ENCODE peak calls at places on chromosomes 1 and 21, in five cellular contexts. I is GM03348, O is DMS153, Y is HT1080, B is NCI-H1105. R is an unnamed sample.

GRCh38 chr1:93576346-93576745 is 105.3 kb downstream of the BCAR3 start:
- DNase-seq in I (no peak), O (peak; percentile 21), Y (no peak), B (peak; percentile 36), R (no peak)

GRCh38 chr1:91120421-91120820 is 98.6 kb upstream of the ZNF644 start:
- DNase-seq in I (no peak), O (no peak), Y (no peak), B (no peak), R (no peak)

GRCh38 chr21:35855463-35855862 is 204.9 kb downstream of the SETD4 start:
- DNase-seq in I (no peak), O (no peak), Y (no peak), B (no peak), R (no peak)

GRCh38 chr1:32539584-32540571 is 651 bp downstream of the ZBTB8A start:
- DNase-seq in I (peak; percentile 83), O (peak; percentile 42), Y (peak; percentile 26), B (peak; percentile 55), R (peak; percentile 9)

GRCh38 chr1:40806724-40807675 is 23.4 kb downstream of the KCNQ4 start:
- DNase-seq in I (no peak), O (no peak), Y (no peak), B (no peak), R (no peak)

GRCh38 chr1:215375386-215375785 is 191.7 kb upstream of the KCTD3 start:
- DNase-seq in I (no peak), O (no peak), Y (no peak), B (no peak), R (no peak)

GRCh38 chr1:161226320-161226711 is 456 bp downstream of the TOMM40L start:
- DNase-seq in I (peak; percentile 18), O (no peak), Y (no peak), B (no peak), R (no peak)

GRCh38 chr1:101496109-101496508 is 259.3 kb downstream of the S1PR1 start:
- DNase-seq in I (no peak), O (no peak), Y (peak; percentile 32), B (no peak), R (no peak)

GRCh38 chr1:12422488-12422887 is 192.7 kb downstream of the VPS13D start:
- DNase-seq in I (no peak), O (no peak), Y (no peak), B (no peak), R (no peak)

GRCh38 chr1:173426057-173426456 is 51.1 kb upstream of the PRDX6 start:
- DNase-seq in I (no peak), O (no peak), Y (peak; percentile 32), B (no peak), R (no peak)

GRCh38 chr1:188027613-188028012 is 1198.9 kb downstream of the PLA2G4A start:
- DNase-seq in I (no peak), O (no peak), Y (peak; percentile 90), B (no peak), R (peak; percentile 7)

GRCh38 chr1:99677416-99677815 is 31.5 kb downstream of the PALMD start:
- DNase-seq in I (no peak), O (no peak), Y (no peak), B (no peak), R (no peak)

GRCh38 chr21:34795152-34796141 is 126.7 kb downstream of the CLIC6 start:
- DNase-seq in I (peak; percentile 67), O (peak; percentile 76), Y (no peak), B (no peak), R (peak; percentile 70)

GRCh38 chr1:95197616-95198252 is 36.3 kb upstream of the RWDD3 start:
- DNase-seq in I (peak; percentile 22), O (no peak), Y (peak; percentile 67), B (no peak), R (peak; percentile 20)

GRCh38 chr1:1039145-1039910 is 19.4 kb downstream of the AGRN start:
- DNase-seq in I (no peak), O (no peak), Y (no peak), B (no peak), R (no peak)

GRCh38 chr1:246398126-246398813 is 108.8 kb downstream of the SMYD3 start:
- DNase-seq in I (no peak), O (peak; percentile 12), Y (no peak), B (no peak), R (no peak)

GRCh38 chr1:47763456-47764171 is 233.6 kb downstream of the TRABD2B start:
- DNase-seq in I (no peak), O (no peak), Y (no peak), B (no peak), R (no peak)

GRCh38 chr1:164805399-164805798 is 246.4 kb downstream of the PBX1 start:
- DNase-seq in I (no peak), O (no peak), Y (no peak), B (no peak), R (no peak)

GRCh38 chr1:86776108-86776507 is 71.7 kb downstream of the SH3GLB1 start:
- DNase-seq in I (no peak), O (no peak), Y (no peak), B (no peak), R (no peak)

GRCh38 chr1:210908257-210908656 is 225.7 kb downstream of the KCNH1 start:
- DNase-seq in I (no peak), O (peak; percentile 33), Y (no peak), B (peak; percentile 52), R (no peak)

GRCh38 chr1:11800756-11801433 is 4.9 kb downstream of the MTHFR start:
- DNase-seq in I (no peak), O (no peak), Y (peak; percentile 33), B (no peak), R (no peak)

GRCh38 chr1:224879404-224879803 is 50.1 kb upstream of the DNAH14 start:
- DNase-seq in I (peak; percentile 82), O (no peak), Y (peak; percentile 42), B (no peak), R (peak; percentile 51)

GRCh38 chr1:25819496-25820246 is at the start of gene MTFR1L:
- DNase-seq in I (peak; percentile 97), O (peak; percentile 86), Y (peak; percentile 75), B (peak; percentile 86), R (peak; percentile 29)

GRCh38 chr1:196090226-196090625 is 518.0 kb downstream of the KCNT2 start:
- DNase-seq in I (no peak), O (no peak), Y (no peak), B (no peak), R (no peak)

GRCh38 chr1:41733021-41733420 is 185.7 kb downstream of the HIVEP3 start:
- DNase-seq in I (no peak), O (no peak), Y (no peak), B (no peak), R (no peak)

GRCh38 chr1:44361478-44361877 is 6.4 kb upstream of the ERI3 start:
- DNase-seq in I (no peak), O (no peak), Y (no peak), B (no peak), R (no peak)

GRCh38 chr1:932776-933602 is 9.3 kb downstream of the SAMD11 start:
- DNase-seq in I (no peak), O (no peak), Y (no peak), B (no peak), R (no peak)

GRCh38 chr1:20141466-20141865 is 2.3 kb downstream of the PLA2G2F start:
- DNase-seq in I (no peak), O (no peak), Y (no peak), B (no peak), R (no peak)